ENCODE peak calls at places on chromosomes 6 and 20, in six cellular contexts. J is foreskin fibroblast; T is naive thymus-derived CD4-positive, alpha-beta T cell; K is NCI-H526; O is retina; L is NCI-H774. E is an unnamed sample.

GRCh38 chr6:15911753-15912504 is 217.0 kb upstream of the MYLIP start:
- DNase-seq in J (no peak), K (no peak), O (no peak), T (no peak), L (no peak), E (no peak)

GRCh38 chr20:21083825-21084325 is 22.3 kb downstream of the LINC00237 start:
- DNase-seq in L (no peak), T (no peak), J (no peak), O (no peak), K (no peak), E (no peak)

GRCh38 chr6:3865463-3865862 is 16.3 kb downstream of the FAM50B start:
- DNase-seq in T (no peak), K (no peak), O (no peak), J (no peak), L (no peak), E (no peak)

GRCh38 chr20:46701057-46701456 is 8.4 kb upstream of the SLC2A10 start:
- DNase-seq in T (no peak), O (no peak), J (peak), K (no peak), L (no peak), E (no peak)

GRCh38 chr6:149060300-149060984 is 257.1 kb upstream of the TAB2 start:
- DNase-seq in O (no peak), L (peak), J (no peak), T (peak), K (no peak), E (no peak)

GRCh38 chr6:30357678-30358339 is 12.9 kb downstream of the RPP21 start:
- DNase-seq in L (peak), J (peak), T (peak), O (peak), K (peak), E (peak)

GRCh38 chr20:25864326-25864970 is 167.8 kb upstream of the ZNF337 start:
- DNase-seq in T (no peak), K (no peak), L (no peak), J (no peak), O (peak), E (no peak)

GRCh38 chr20:47784256-47784598 is 1.1 kb downstream of the SULF2 start:
- DNase-seq in L (no peak), O (peak), T (no peak), J (no peak), K (no peak), E (no peak)

GRCh38 chr20:24657211-24657610 is 187.8 kb downstream of the SYNDIG1 start:
- DNase-seq in K (no peak), O (no peak), J (peak), T (no peak), L (no peak), E (no peak)

GRCh38 chr6:149032599-149033405 is 284.7 kb upstream of the TAB2 start:
- DNase-seq in L (no peak), J (peak), K (no peak), O (no peak), T (no peak), E (no peak)

GRCh38 chr6:11093065-11093590 is 506 bp upstream of the SMIM13 start:
- DNase-seq in K (no peak), J (no peak), L (no peak), T (no peak), O (no peak), E (no peak)

GRCh38 chr6:141133836-141134235 is 998.9 kb upstream of the GJE1 start:
- DNase-seq in L (no peak), J (no peak), O (no peak), K (no peak), T (no peak), E (no peak)

GRCh38 chr6:126773122-126773805 is 345.2 kb upstream of the RSPO3 start:
- DNase-seq in T (no peak), K (no peak), L (no peak), O (peak), J (peak), E (no peak)

GRCh38 chr6:21955196-21955595 is 341.6 kb downstream of the PRL start:
- DNase-seq in J (no peak), K (no peak), T (no peak), L (no peak), O (no peak), E (no peak)

GRCh38 chr6:36679043-36679821 is 718 bp downstream of the CDKN1A start:
- DNase-seq in L (peak), J (peak), O (peak), K (no peak), T (peak), E (no peak)

GRCh38 chr6:169539176-169539897 is 162.5 kb downstream of the WDR27 start:
- DNase-seq in K (no peak), J (peak), O (no peak), L (no peak), T (no peak), E (no peak)

GRCh38 chr6:13488015-13488895 is 855 bp upstream of the GFOD1 start:
- DNase-seq in T (no peak), J (peak), K (no peak), O (peak), L (no peak), E (no peak)

GRCh38 chr20:22717466-22717865 is 133.1 kb upstream of the FOXA2 start:
- DNase-seq in L (no peak), J (no peak), T (no peak), O (no peak), K (no peak), E (peak)

GRCh38 chr6:137076277-137077068 is 31.7 kb upstream of the IL20RA start:
- DNase-seq in O (peak), J (peak), T (peak), L (peak), K (peak), E (peak)

GRCh38 chr6:108940741-108941140 is 92.5 kb downstream of the ARMC2 start:
- DNase-seq in T (no peak), O (no peak), J (no peak), K (no peak), L (no peak), E (no peak)

GRCh38 chr6:143110572-143110971 is 49.9 kb downstream of the AIG1 start:
- DNase-seq in K (no peak), O (no peak), T (no peak), J (peak), L (no peak), E (no peak)

GRCh38 chr20:49397525-49397924 is 84.9 kb downstream of the KCNB1 start:
- DNase-seq in T (no peak), J (peak), O (no peak), L (no peak), K (no peak), E (peak)

GRCh38 chr6:43740961-43741764 is 28.8 kb upstream of the VEGFA start:
- DNase-seq in J (peak), K (no peak), O (no peak), L (no peak), T (no peak), E (no peak)

GRCh38 chr6:114108119-114109002 is 137.4 kb upstream of the HDAC2 start:
- DNase-seq in K (peak), L (peak), J (peak), T (no peak), O (peak), E (peak)

GRCh38 chr6:12693122-12693521 is 23.4 kb upstream of the PHACTR1 start:
- DNase-seq in J (no peak), T (no peak), O (no peak), K (no peak), L (no peak), E (no peak)

GRCh38 chr6:11358904-11359840 is 126.7 kb upstream of the NEDD9 start:
- DNase-seq in J (no peak), T (no peak), L (no peak), O (no peak), K (no peak), E (no peak)

E was measured in foreskin keratinocyte.